ENCODE peak calls at places on chromosomes 2 and 18, in seven cellular contexts. B, Z, U, M, E, D and Y are unnamed samples.
A peak's percentile ranks its signal among the peaks of the same experiment; 100 is the strongest.

GRCh38 chr2:124973396-124973795 is 948.3 kb downstream of the CNTNAP5 start:
- DNase-seq in B (no peak), Z (no peak), U (no peak), M (no peak), E (no peak), D (no peak), Y (no peak)

GRCh38 chr2:188522517-188522916 is 230.8 kb downstream of the GULP1 start:
- DNase-seq in B (no peak), Z (no peak), U (no peak), M (no peak), E (no peak), D (no peak), Y (no peak)

GRCh38 chr18:35024196-35024595 is 17.0 kb upstream of the MAPRE2 start:
- DNase-seq in B (no peak), Z (no peak), U (no peak), M (no peak), E (no peak), D (no peak), Y (no peak)

GRCh38 chr18:13226533-13227144 is 8.1 kb downstream of the LDLRAD4 start:
- DNase-seq in B (no peak), Z (no peak), U (no peak), M (no peak), E (no peak), D (no peak), Y (no peak)

GRCh38 chr2:217934321-217935131 is 68.3 kb downstream of the TNS1 start:
- DNase-seq in B (no peak), Z (peak; percentile 68), U (peak; percentile 67), M (peak; percentile 73), E (peak; percentile 42), D (no peak), Y (peak; percentile 80)

GRCh38 chr2:200405599-200406298 is 99.3 kb downstream of the SPATS2L start:
- DNase-seq in B (peak; percentile 99), Z (peak; percentile 87), U (no peak), M (no peak), E (no peak), D (no peak), Y (peak; percentile 74)

GRCh38 chr18:57294547-57294946 is 57.8 kb upstream of the ST8SIA3 start:
- DNase-seq in B (no peak), Z (no peak), U (no peak), M (no peak), E (no peak), D (no peak), Y (no peak)

GRCh38 chr18:79575891-79576685 is 103.5 kb upstream of the CTDP1 start:
- DNase-seq in B (no peak), Z (no peak), U (peak; percentile 51), M (peak; percentile 78), E (peak; percentile 32), D (peak; percentile 67), Y (peak; percentile 16)

GRCh38 chr2:138716183-138716582 is 64.0 kb downstream of the NXPH2 start:
- DNase-seq in B (no peak), Z (no peak), U (no peak), M (no peak), E (no peak), D (no peak), Y (no peak)

GRCh38 chr18:77271720-77272481 is 22.3 kb downstream of the GALR1 start:
- DNase-seq in B (no peak), Z (no peak), U (no peak), M (no peak), E (no peak), D (no peak), Y (no peak)

GRCh38 chr2:2332381-2332780 is 1.3 kb upstream of the MYT1L start:
- DNase-seq in B (no peak), Z (no peak), U (no peak), M (no peak), E (no peak), D (no peak), Y (no peak)

GRCh38 chr18:995641-996040 is 91.0 kb downstream of the ADCYAP1 start:
- DNase-seq in B (no peak), Z (peak; percentile 38), U (no peak), M (no peak), E (no peak), D (no peak), Y (peak; percentile 76)

GRCh38 chr2:109377976-109378375 is 235.8 kb downstream of the SEPTIN10 start:
- DNase-seq in B (no peak), Z (no peak), U (no peak), M (peak; percentile 32), E (no peak), D (no peak), Y (no peak)

GRCh38 chr2:18637196-18637595 is 47.8 kb upstream of the NT5C1B start:
- DNase-seq in B (no peak), Z (no peak), U (no peak), M (no peak), E (no peak), D (no peak), Y (no peak)

GRCh38 chr2:37196320-37197195 is at the start of gene CEBPZOS:
- DNase-seq in B (peak; percentile 80), Z (peak; percentile 73), U (peak; percentile 86), M (peak; percentile 93), E (peak; percentile 93), D (peak; percentile 90), Y (peak; percentile 26)

GRCh38 chr2:29012211-29012681 is 31.1 kb downstream of the TOGARAM2 start:
- DNase-seq in B (no peak), Z (no peak), U (peak; percentile 82), M (no peak), E (peak; percentile 57), D (peak; percentile 50), Y (no peak)

GRCh38 chr18:2932247-2933181 is 80.4 kb downstream of the LPIN2 start:
- DNase-seq in B (peak; percentile 62), Z (peak; percentile 29), U (no peak), M (no peak), E (no peak), D (no peak), Y (no peak)

GRCh38 chr2:232300894-232301387 is 77.6 kb upstream of the ALPP start:
- DNase-seq in B (peak; percentile 98), Z (no peak), U (no peak), M (no peak), E (no peak), D (no peak), Y (no peak)

GRCh38 chr18:36186461-36187137 is 698 bp upstream of the MOCOS start:
- DNase-seq in B (peak; percentile 41), Z (peak; percentile 33), U (peak; percentile 28), M (peak; percentile 88), E (peak; percentile 84), D (peak; percentile 74), Y (no peak)

GRCh38 chr18:53909668-53910067 is 314.8 kb downstream of the MBD2 start:
- DNase-seq in B (peak; percentile 7), Z (peak; percentile 11), U (no peak), M (no peak), E (no peak), D (no peak), Y (no peak)

GRCh38 chr2:191359186-191359585 is 114.0 kb downstream of the MYO1B start:
- DNase-seq in B (no peak), Z (no peak), U (no peak), M (no peak), E (no peak), D (no peak), Y (no peak)

GRCh38 chr2:69589973-69590652 is 53.4 kb downstream of the AAK1 start:
- DNase-seq in B (no peak), Z (peak; percentile 28), U (no peak), M (no peak), E (no peak), D (no peak), Y (no peak)

DNA sequence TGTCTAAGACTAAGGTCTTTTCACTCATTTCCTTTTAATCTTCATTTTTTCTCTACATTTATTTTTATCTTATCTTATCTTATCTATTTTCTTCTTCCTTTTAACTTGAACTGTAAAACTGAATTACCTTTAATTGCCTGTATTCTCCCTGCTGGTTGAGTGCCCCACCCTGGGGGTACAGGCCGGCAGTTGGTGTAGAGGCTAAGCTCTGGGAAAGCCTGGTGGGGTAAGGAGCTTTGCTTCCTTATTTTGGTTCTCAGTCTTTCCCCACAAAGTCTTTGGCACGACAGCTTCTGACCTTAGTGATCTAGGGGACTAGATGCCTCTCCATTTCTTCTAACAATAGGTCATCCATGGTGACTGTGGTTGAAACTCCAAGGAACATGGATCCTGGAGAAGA is 26.8 kb upstream of the HAAO start:
- DNase-seq in B (no peak), Z (no peak), U (no peak), M (no peak), E (peak; percentile 60), D (no peak), Y (no peak)
- H3K36me3 ChIP-seq in B (no peaks in the 10 kb centered on the region), Z (no peaks in the 10 kb centered on the region), U (no peaks in the 10 kb centered on the region), M (no peaks in the 10 kb centered on the region), E (no peaks in the 10 kb centered on the region), D (no peaks in the 10 kb centered on the region), Y (no peaks in the 10 kb centered on the region)

GRCh38 chr2:222707689-222708273 is 36.3 kb downstream of the MOGAT1 start:
- DNase-seq in B (peak; percentile 83), Z (peak; percentile 68), U (no peak), M (no peak), E (no peak), D (no peak), Y (no peak)

GRCh38 chr2:222707102-222707688 is 35.7 kb downstream of the MOGAT1 start:
- DNase-seq in B (peak; percentile 32), Z (no peak), U (no peak), M (no peak), E (no peak), D (no peak), Y (no peak)

GRCh38 chr2:222709191-222709891 is 37.9 kb downstream of the MOGAT1 start:
- DNase-seq in B (peak; percentile 99), Z (peak; percentile 41), U (peak; percentile 78), M (no peak), E (peak; percentile 43), D (no peak), Y (no peak)

GRCh38 chr2:222706616-222707015 is 35.2 kb downstream of the MOGAT1 start:
- DNase-seq in B (no peak), Z (no peak), U (no peak), M (no peak), E (no peak), D (no peak), Y (no peak)

GRCh38 chr2:222708274-222708710 is 36.8 kb downstream of the MOGAT1 start:
- DNase-seq in B (peak; percentile 76), Z (peak; percentile 49), U (peak; percentile 83), M (peak; percentile 94), E (peak; percentile 88), D (peak; percentile 84), Y (no peak)
- TF ChIP-seq CTCF in B (peak; percentile 94), Z (peak; percentile 83), U (peak; percentile 96), M (peak; percentile 95), E (peak; percentile 88), D (peak; percentile 54), Y (peak; percentile 88)

GRCh38 chr2:73238149-73238548 is 4.0 kb downstream of the CCT7 start:
- DNase-seq in B (no peak), Z (no peak), U (no peak), M (no peak), E (no peak), D (no peak), Y (no peak)
- H3K36me3 ChIP-seq in B (peaks cover 50% of the 10 kb centered on the region), Z (peaks cover 16% of the 10 kb centered on the region), U (peaks cover 9% of the 10 kb centered on the region), M (no peaks in the 10 kb centered on the region), E (no peaks in the 10 kb centered on the region), D (no peaks in the 10 kb centered on the region), Y (peaks cover 1% of the 10 kb centered on the region)

DNA sequence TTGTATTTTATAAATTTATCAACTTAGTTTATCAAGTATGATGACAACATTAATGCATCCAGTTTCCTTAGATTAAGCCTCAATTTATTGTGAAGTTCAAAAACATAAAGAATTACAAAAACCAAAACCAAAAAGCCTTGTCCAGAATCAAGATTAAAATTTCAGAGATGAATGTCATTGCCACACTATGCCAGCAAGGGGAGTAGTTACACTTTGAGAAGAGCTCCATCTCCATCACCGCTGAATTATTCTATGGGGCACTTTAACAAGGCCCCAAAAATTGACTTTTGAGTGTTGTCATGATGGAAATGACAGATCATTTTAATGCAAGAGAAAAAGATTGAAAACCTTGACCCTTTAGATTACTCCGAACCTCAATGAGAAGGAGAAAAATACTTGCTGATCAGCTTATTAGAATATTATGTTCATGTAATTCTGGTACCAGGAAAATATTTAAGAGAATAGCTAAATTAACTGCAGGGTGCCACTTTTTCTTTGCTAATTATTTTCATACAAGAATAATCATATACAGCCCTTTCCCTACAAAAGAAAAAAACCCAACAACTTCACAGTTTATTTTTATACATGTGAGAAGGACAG is 152.5 kb upstream of the AQP4 start:
- DNase-seq in B (peak; percentile 19), Z (peak; percentile 11), U (no peak), M (no peak), E (no peak), D (no peak), Y (no peak)
- TF ChIP-seq CTCF in B (peak; percentile 65), Z (peak; percentile 76), U (peak; percentile 54), M (peak; percentile 44), E (no peak), D (no peak), Y (peak; percentile 10)